ENCODE peak calls at places on chromosome 15, in four cellular contexts. A, B, Z and J are unnamed samples.
A peak's percentile ranks its signal among the peaks of the same experiment; 100 is the strongest.

GRCh38 chr15:70152070-70152480 is 54.4 kb upstream of the TLE3 start:
- DNase-seq in A (no peak), B (peak; percentile 22), Z (no peak), J (no peak)

GRCh38 chr15:64614519-64614918 is 154.1 kb downstream of the ZNF609 start:
- DNase-seq in B (no peak), Z (no peak), A (no peak), J (no peak)

GRCh38 chr15:20341901-20342605 is 199.5 kb downstream of the GOLGA6L6 start:
- DNase-seq in B (no peak), Z (peak; percentile 45), A (no peak), J (no peak)

GRCh38 chr15:48462688-48463087 is 131.5 kb downstream of the DUT start:
- DNase-seq in Z (no peak), A (no peak), B (no peak), J (no peak)

GRCh38 chr15:60005352-60006202 is 1.5 kb downstream of the FOXB1 start:
- DNase-seq in A (peak; percentile 41), B (no peak), Z (peak; percentile 48), J (no peak)

GRCh38 chr15:86916671-86917450 is 837.2 kb downstream of the AGBL1 start:
- DNase-seq in Z (peak; percentile 11), A (no peak), B (no peak), J (no peak)

GRCh38 chr15:82572311-82572710 is 32.1 kb upstream of the RPS17 start:
- DNase-seq in A (no peak), Z (no peak), B (peak; percentile 71), J (no peak)

GRCh38 chr15:92323480-92323879 is 70.2 kb upstream of the ST8SIA2 start:
- DNase-seq in B (no peak), Z (no peak), A (no peak), J (no peak)

GRCh38 chr15:61660579-61660978 is 399.7 kb downstream of the VPS13C start:
- DNase-seq in B (peak; percentile 84), A (no peak), Z (no peak), J (no peak)

GRCh38 chr15:44713006-44713966 is 2.0 kb downstream of the B2M start:
- DNase-seq in A (peak; percentile 66), B (peak; percentile 71), Z (no peak), J (peak; percentile 52)

GRCh38 chr15:24954783-24955548 is at the start of the genes SNRPN and SNURF:
- DNase-seq in B (peak; percentile 90), A (peak; percentile 76), Z (peak; percentile 91), J (no peak)

GRCh38 chr15:100215843-100216169 is 126.0 kb downstream of the ADAMTS17 start:
- DNase-seq in Z (no peak), A (no peak), B (no peak), J (no peak)

GRCh38 chr15:78164010-78164409 is 14.8 kb downstream of the IDH3A start:
- DNase-seq in A (no peak), Z (no peak), B (no peak), J (no peak)

GRCh38 chr15:60350121-60350520 is 47.7 kb downstream of the ANXA2 start:
- DNase-seq in B (no peak), A (no peak), Z (no peak), J (no peak)

GRCh38 chr15:71129660-71130059 is 14.4 kb downstream of the THSD4 start:
- DNase-seq in A (no peak), Z (no peak), B (no peak), J (no peak)

GRCh38 chr15:63232400-63232799 is 43.0 kb downstream of the RAB8B start:
- DNase-seq in A (no peak), B (peak; percentile 34), Z (no peak), J (peak; percentile 17)

GRCh38 chr15:57198654-57199241 is 177.6 kb upstream of the CGNL1 start:
- DNase-seq in Z (peak; percentile 60), A (peak; percentile 93), B (no peak), J (no peak)

GRCh38 chr15:61820951-61821350 is 239.3 kb downstream of the VPS13C start:
- DNase-seq in B (no peak), A (no peak), Z (no peak), J (no peak)

GRCh38 chr15:29343229-29343628 is 73.6 kb upstream of the NSMCE3 start:
- DNase-seq in B (no peak), A (peak; percentile 37), Z (peak; percentile 54), J (no peak)

GRCh38 chr15:77014137-77015081 is 19.5 kb downstream of the PSTPIP1 start:
- DNase-seq in Z (no peak), A (no peak), B (no peak), J (no peak)

GRCh38 chr15:55921744-55922143 is 71.7 kb downstream of the NEDD4 start:
- DNase-seq in B (no peak), Z (no peak), A (no peak), J (no peak)

GRCh38 chr15:82709081-82709420 is 624 bp downstream of the AP3B2 start:
- DNase-seq in Z (no peak), B (no peak), A (peak; percentile 81), J (no peak)

GRCh38 chr15:79209690-79210089 is 72.8 kb upstream of the ANKRD34C start:
- DNase-seq in Z (peak; percentile 49), B (no peak), A (peak; percentile 81), J (no peak)

GRCh38 chr15:32849769-32850668 is 132.2 kb downstream of the GREM1 start:
- DNase-seq in Z (no peak), A (no peak), B (peak; percentile 89), J (no peak)

GRCh38 chr15:71790081-71790480 is 20.3 kb upstream of the NR2E3 start:
- DNase-seq in B (peak; percentile 43), A (no peak), Z (no peak), J (no peak)

GRCh38 chr15:82159922-82160321 is 102.6 kb downstream of the EFL1 start:
- DNase-seq in Z (peak; percentile 5), A (peak; percentile 25), B (peak; percentile 99), J (no peak)

GRCh38 chr15:64690008-64690407 is 85.4 kb downstream of the RBPMS2 start:
- DNase-seq in B (no peak), Z (no peak), A (no peak), J (no peak)

GRCh38 chr15:65611888-65612615 is 1.1 kb upstream of the INTS14 start:
- DNase-seq in B (peak; percentile 7), Z (peak; percentile 61), A (peak; percentile 24), J (peak; percentile 43)

GRCh38 chr15:87167706-87168105 is 1088.0 kb downstream of the AGBL1 start:
- DNase-seq in Z (no peak), B (no peak), A (no peak), J (no peak)

GRCh38 chr15:23566070-23567050 is 886 bp downstream of the MKRN3 start:
- DNase-seq in Z (no peak), A (no peak), B (no peak), J (no peak)

GRCh38 chr15:74258456-74259323 is 22.6 kb downstream of the CCDC33 start:
- DNase-seq in A (no peak), B (no peak), Z (no peak), J (no peak)

GRCh38 chr15:66024998-66025397 is 155.7 kb downstream of the RAB11A start:
- DNase-seq in A (no peak), Z (no peak), B (peak; percentile 35), J (no peak)

GRCh38 chr15:55796321-55796965 is 53.5 kb upstream of the PRTG start:
- DNase-seq in B (peak; percentile 33), A (no peak), Z (no peak), J (no peak)

GRCh38 chr15:25690673-25691543 is 172.2 kb downstream of the ATP10A start:
- DNase-seq in Z (no peak), B (peak; percentile 96), A (no peak), J (no peak)

GRCh38 chr15:51982013-51982769 is 10.6 kb upstream of the LEO1 start:
- DNase-seq in Z (no peak), A (peak; percentile 47), B (peak; percentile 90), J (peak; percentile 88)
- TF ChIP-seq EZH2phosphoT487 in Z (no peak), A (no peak), B (no peak), J (no peak)

GRCh38 chr15:39579487-39580116 is 1.3 kb upstream of the THBS1 start:
- DNase-seq in A (peak; percentile 97), Z (peak; percentile 87), B (peak; percentile 91), J (no peak)
- H3K4me3 ChIP-seq in A (peak overlapping the region; percentile 78), Z (peak overlapping the region; percentile 76), B (peak overlapping the region; percentile 74), J (no peak overlapping the region)

GRCh38 chr15:90596943-90597342 is 67.2 kb downstream of the CRTC3 start:
- DNase-seq in B (no peak), A (no peak), Z (no peak), J (peak; percentile 24)

GRCh38 chr15:90599116-90599515 is 69.4 kb downstream of the CRTC3 start:
- DNase-seq in B (no peak), A (no peak), Z (no peak), J (no peak)

GRCh38 chr15:90598679-90599078 is 69.0 kb downstream of the CRTC3 start:
- DNase-seq in B (no peak), Z (no peak), A (no peak), J (no peak)

GRCh38 chr15:90597477-90598052 is 67.8 kb downstream of the CRTC3 start:
- DNase-seq in A (no peak), Z (no peak), B (no peak), J (peak; percentile 70)

DNA sequence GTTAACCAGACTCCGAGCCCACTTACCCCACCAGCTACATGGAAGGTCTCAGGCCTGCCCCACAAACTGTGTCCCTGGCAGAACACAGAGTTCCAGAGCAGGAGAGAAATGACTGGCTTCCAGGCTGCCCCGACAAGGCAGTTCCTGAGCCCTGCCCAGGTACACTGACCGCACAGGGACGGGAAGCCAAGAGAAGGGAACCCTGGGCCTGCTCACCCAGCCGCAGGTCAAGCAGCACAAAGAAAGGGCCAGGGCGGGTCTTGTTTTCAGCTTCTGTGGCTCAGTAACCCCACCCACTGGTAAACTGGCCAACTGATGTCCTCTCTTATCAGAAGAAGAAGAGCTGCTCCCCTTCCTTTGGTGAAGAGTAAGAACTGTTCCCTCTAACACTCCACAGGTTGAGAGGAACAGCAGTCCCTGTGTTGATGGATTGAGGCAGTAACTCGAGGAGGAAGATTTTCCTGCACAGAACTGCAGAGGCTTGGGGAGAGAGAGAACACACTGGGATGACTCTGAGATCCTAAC is 68.4 kb downstream of the CRTC3 start:
- DNase-seq in Z (peak; percentile 40), A (peak; percentile 69), B (no peak), J (peak; percentile 57)
- TF ChIP-seq EZH2phosphoT487 in Z (no peak), A (no peak), B (no peak), J (no peak)

GRCh38 chr15:84714816-84715215 is 1.1 kb downstream of the SEC11A start:
- DNase-seq in B (peak; percentile 15), Z (no peak), A (no peak), J (no peak)

GRCh38 chr15:84721381-84721780 is 5.4 kb upstream of the SEC11A start:
- DNase-seq in B (no peak), A (no peak), Z (no peak), J (peak; percentile 27)

GRCh38 chr15:84716036-84716732 is at the start of gene SEC11A:
- DNase-seq in A (peak; percentile 96), B (peak; percentile 98), Z (peak; percentile 96), J (peak; percentile 96)

GRCh38 chr15:84714372-84714771 is 1.6 kb downstream of the SEC11A start:
- DNase-seq in A (no peak), Z (no peak), B (no peak), J (no peak)

DNA sequence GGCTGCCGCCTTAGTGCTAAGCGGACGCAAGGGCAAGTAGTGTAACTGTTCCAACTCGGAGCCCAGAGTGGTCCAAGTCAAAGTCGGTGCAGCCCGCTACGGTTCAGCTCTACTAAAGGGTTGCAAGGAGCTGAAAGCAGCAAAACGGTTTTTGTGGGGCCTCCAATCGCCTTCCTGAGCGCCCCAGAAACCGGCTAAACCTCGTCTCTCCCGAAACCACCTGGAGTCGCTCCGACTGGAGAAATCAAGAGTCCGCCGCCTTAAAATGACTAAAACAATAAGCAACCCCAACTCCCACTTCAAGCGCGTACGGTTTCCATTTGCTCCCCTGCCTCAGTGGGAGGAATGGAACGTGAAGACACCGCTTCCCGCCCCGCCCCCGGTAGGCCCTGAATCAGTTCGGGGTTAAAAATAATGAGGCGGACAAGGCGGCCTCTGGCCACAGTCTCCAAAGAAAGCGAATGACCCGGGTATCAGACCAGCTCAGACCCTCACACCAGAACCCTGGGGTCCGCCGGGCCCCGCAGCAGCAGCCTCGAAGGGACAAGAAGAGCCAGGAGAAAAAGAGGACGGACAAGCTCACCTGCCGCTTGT is 400 bp downstream of the SEC11A start:
- DNase-seq in Z (peak; percentile 53), A (peak; percentile 54), B (peak; percentile 70), J (peak; percentile 41)
- H3K4me3 ChIP-seq in Z (peak overlapping the region; percentile 78), A (peak overlapping the region; percentile 100), B (peak overlapping the region; percentile 93), J (peak overlapping the region; percentile 89)